ENCODE peak calls at places on chromosomes 2 and 18, in nine cellular contexts. O is NCI-H748 treated with DMSO at 0.1 percent for 48 hours; H is T-helper 17 cell; M is HFFc6; N is CD8-positive, alpha-beta memory T cell; L is activated T-cell treated with anti-CD3 and anti-CD28 coated beads, Interleukin-2, amount 50 U/mL, for 24 hours; V is astrocyte; Z is left cardiac atrium; U is OCI-LY7. Y is an unnamed sample.

GRCh38 chr2:108403494-108403893 is 25.7 kb downstream of the SULT1C4 start:
- DNase-seq in U (no peak), M (peak), H (no peak), Z (no peak), L (no peak), O (no peak), N (no peak), V (peak), Y (peak)

GRCh38 chr2:96642564-96643350 is at the start of gene FER1L5:
- DNase-seq in M (no peak), V (peak), U (no peak), O (no peak), H (no peak), N (no peak), L (no peak), Z (peak), Y (peak)

GRCh38 chr2:225354281-225354774 is 45.2 kb upstream of the NYAP2 start:
- DNase-seq in M (peak), L (no peak), U (no peak), O (peak), N (no peak), Z (no peak), V (peak), H (no peak), Y (peak)

GRCh38 chr2:61604433-61604832 is 66.3 kb upstream of the XPO1 start:
- DNase-seq in L (no peak), O (no peak), M (no peak), V (no peak), U (no peak), H (no peak), N (no peak), Z (no peak), Y (no peak)

GRCh38 chr2:30439879-30440278 is 7.2 kb upstream of the LCLAT1 start:
- DNase-seq in M (no peak), V (no peak), H (no peak), U (no peak), N (no peak), O (no peak), L (no peak), Z (no peak), Y (no peak)

GRCh38 chr2:223734346-223734745 is 103.0 kb downstream of the AP1S3 start:
- DNase-seq in N (no peak), V (no peak), Z (no peak), M (no peak), O (no peak), U (no peak), H (no peak), L (no peak), Y (no peak)

GRCh38 chr2:100730290-100730868 is 89.6 kb upstream of the NPAS2 start:
- DNase-seq in N (no peak), H (no peak), O (no peak), L (peak), V (peak), Z (peak), U (peak), M (peak), Y (peak)

GRCh38 chr2:233329489-233330135 is 22.0 kb downstream of the SAG start:
- DNase-seq in O (peak), V (peak), N (no peak), Z (no peak), H (no peak), M (no peak), L (no peak), U (no peak), Y (peak)

GRCh38 chr2:85648619-85649018 is 19.4 kb downstream of the SFTPB start:
- DNase-seq in U (peak), Z (no peak), M (peak), V (no peak), N (no peak), O (no peak), L (no peak), H (no peak), Y (peak)

GRCh38 chr2:112301171-112301584 is 25.8 kb downstream of the ZC3H6 start:
- DNase-seq in V (peak), M (peak), O (no peak), N (no peak), U (no peak), Z (no peak), L (no peak), H (no peak), Y (peak)

GRCh38 chr2:240820014-240820606 is at the start of gene KIF1A:
- DNase-seq in H (no peak), Z (peak), N (no peak), V (no peak), M (no peak), O (peak), U (no peak), L (peak), Y (no peak)

GRCh38 chr2:12205086-12205485 is 458.7 kb downstream of the LPIN1 start:
- DNase-seq in V (no peak), M (no peak), N (no peak), Z (no peak), H (no peak), L (no peak), U (no peak), O (no peak), Y (no peak)

GRCh38 chr2:196074631-196075030 is 6.0 kb upstream of the DNAH7 start:
- DNase-seq in N (no peak), O (no peak), Z (no peak), V (no peak), H (no peak), M (no peak), L (no peak), U (no peak), Y (no peak)

GRCh38 chr2:223383315-223383714 is 218.8 kb downstream of the SCG2 start:
- DNase-seq in U (no peak), V (peak), N (no peak), O (no peak), M (peak), L (no peak), Z (no peak), H (no peak), Y (peak)

GRCh38 chr2:230942920-230943896 is 18.2 kb upstream of the GPR55 start:
- DNase-seq in N (no peak), V (no peak), O (no peak), L (peak), U (no peak), Z (no peak), H (no peak), M (no peak), Y (no peak)

GRCh38 chr18:26706796-26707406 is 158.5 kb upstream of the KCTD1 start:
- DNase-seq in O (no peak), L (no peak), N (no peak), M (no peak), U (no peak), V (no peak), Z (no peak), H (no peak), Y (no peak)

GRCh38 chr2:121346407-121346806 is 61.4 kb upstream of the TFCP2L1 start:
- DNase-seq in O (no peak), U (no peak), L (no peak), N (no peak), H (no peak), Z (no peak), V (no peak), M (no peak), Y (no peak)

GRCh38 chr18:55290898-55291297 is 297.1 kb downstream of the TCF4 start:
- DNase-seq in V (peak), H (no peak), U (no peak), N (no peak), L (no peak), M (peak), O (no peak), Z (no peak), Y (peak)

GRCh38 chr18:35605686-35606417 is 24.3 kb downstream of the GALNT1 start:
- DNase-seq in L (no peak), H (no peak), V (no peak), M (no peak), Z (no peak), N (no peak), U (no peak), O (no peak), Y (no peak)

GRCh38 chr2:209553913-209554312 is 130.1 kb downstream of the MAP2 start:
- DNase-seq in L (no peak), H (no peak), M (no peak), V (no peak), N (no peak), U (no peak), Z (no peak), O (no peak), Y (no peak)

GRCh38 chr2:207792244-207792785 is 22.6 kb upstream of the FZD5 start:
- DNase-seq in H (no peak), V (peak), U (no peak), Z (no peak), O (no peak), L (no peak), M (peak), N (no peak), Y (peak)

GRCh38 chr2:232776435-232776834 is at the start of gene KCNJ13:
- DNase-seq in L (no peak), U (no peak), O (no peak), H (no peak), M (no peak), N (no peak), V (peak), Z (no peak), Y (no peak)

GRCh38 chr2:30758315-30758714 is 48.9 kb downstream of the CAPN13 start:
- DNase-seq in L (no peak), H (no peak), Z (no peak), O (no peak), V (no peak), U (no peak), M (no peak), N (no peak), Y (no peak)

GRCh38 chr2:173373286-173373685 is 18.6 kb downstream of the CDCA7 start:
- DNase-seq in O (no peak), L (no peak), Z (no peak), M (no peak), N (no peak), U (no peak), H (no peak), V (no peak), Y (no peak)

GRCh38 chr2:205060269-205060668 is 515.0 kb downstream of the PARD3B start:
- DNase-seq in U (no peak), V (peak), L (no peak), Z (no peak), O (no peak), H (no peak), N (no peak), M (peak), Y (peak)

GRCh38 chr2:186639939-186640338 is 50.1 kb downstream of the ITGAV start:
- DNase-seq in H (no peak), L (no peak), U (no peak), N (no peak), V (no peak), Z (no peak), O (no peak), M (no peak), Y (no peak)

GRCh38 chr18:23136326-23137092 is 1.2 kb downstream of the CABLES1 start:
- DNase-seq in V (peak), Z (peak), L (peak), H (no peak), N (no peak), U (no peak), O (no peak), M (no peak), Y (peak)

GRCh38 chr18:2494921-2495320 is 76.4 kb downstream of the METTL4 start:
- DNase-seq in Z (no peak), M (no peak), U (no peak), V (peak), H (no peak), N (no peak), L (no peak), O (no peak), Y (peak)

GRCh38 chr18:63676526-63676925 is 14.8 kb upstream of the SERPINB3 start:
- DNase-seq in O (peak), U (peak), V (no peak), M (no peak), Z (no peak), N (no peak), L (no peak), H (no peak), Y (peak)

GRCh38 chr2:24050041-24050655 is 607 bp downstream of the FKBP1B start:
- DNase-seq in O (peak), N (no peak), Z (peak), M (no peak), V (no peak), U (no peak), L (peak), H (no peak), Y (peak)

GRCh38 chr2:134778372-134778771 is 59.6 kb upstream of the TMEM163 start:
- DNase-seq in H (no peak), L (no peak), Z (no peak), M (no peak), U (no peak), V (no peak), O (no peak), N (no peak), Y (no peak)

GRCh38 chr2:109473006-109473380 is 140.8 kb downstream of the SEPTIN10 start:
- DNase-seq in M (no peak), L (no peak), O (no peak), Z (no peak), H (no peak), N (no peak), V (no peak), U (no peak), Y (no peak)

GRCh38 chr2:21814588-21815192 is 690.9 kb downstream of the TDRD15 start:
- DNase-seq in N (no peak), U (no peak), M (no peak), V (no peak), O (no peak), L (no peak), H (no peak), Z (no peak), Y (no peak)

GRCh38 chr2:190802133-190802532 is 78.5 kb upstream of the GLS start:
- DNase-seq in L (no peak), V (no peak), Z (no peak), U (no peak), N (no peak), O (no peak), H (no peak), M (no peak), Y (no peak)

GRCh38 chr2:8380573-8380972 is 301.3 kb upstream of the ID2 start:
- DNase-seq in H (no peak), Z (no peak), O (no peak), V (no peak), N (no peak), M (no peak), L (no peak), U (peak), Y (no peak)